ENCODE peak calls at places on chromosomes 1 and 21, in eight cellular contexts. J is heart right ventricle, W is fibroblast of lung, O is brain microvascular endothelial cell, I is GM23248, R is H1, Z is small intestine, E is Karpas-422. S is an unnamed sample.
A peak's percentile ranks its signal among the peaks of the same experiment; 100 is the strongest.

GRCh38 chr1:107152332-107152731 is 11.5 kb downstream of the NTNG1 start:
- DNase-seq in J (no peak), W (no peak), O (no peak), I (no peak), R (no peak), Z (no peak), E (no peak), S (no peak)

GRCh38 chr21:17688912-17689874 is 76.5 kb upstream of the BTG3 start:
- DNase-seq in J (peak; percentile 35), W (no peak), O (peak; percentile 5), I (no peak), R (peak; percentile 57), Z (peak; percentile 5), E (peak; percentile 60), S (peak; percentile 90)

GRCh38 chr21:29465528-29465927 is 166.8 kb downstream of the BACH1 start:
- DNase-seq in J (no peak), W (no peak), O (no peak), I (no peak), R (no peak), Z (no peak), E (no peak), S (no peak)

GRCh38 chr21:45490049-45490731 is 52.0 kb downstream of the SLC19A1 start:
- DNase-seq in J (no peak), W (no peak), O (no peak), I (no peak), R (no peak), Z (no peak), E (no peak), S (no peak)

GRCh38 chr1:246836647-246837046 is 95.1 kb downstream of the AHCTF1 start:
- DNase-seq in J (no peak), W (peak; percentile 42), O (no peak), I (peak; percentile 9), R (no peak), Z (no peak), E (no peak), S (no peak)

GRCh38 chr1:201259476-201260235 is 23.6 kb upstream of the PKP1 start:
- DNase-seq in J (no peak), W (peak; percentile 22), O (peak; percentile 38), I (peak; percentile 78), R (peak; percentile 86), Z (peak; percentile 34), E (no peak), S (no peak)

GRCh38 chr1:2538872-2539271 is 8.8 kb upstream of the HES5 start:
- DNase-seq in J (no peak), W (no peak), O (no peak), I (no peak), R (no peak), Z (no peak), E (no peak), S (no peak)

GRCh38 chr21:25324666-25325065 is 282.6 kb downstream of the MRPL39 start:
- DNase-seq in J (no peak), W (no peak), O (no peak), I (no peak), R (no peak), Z (no peak), E (no peak), S (no peak)

DNA sequence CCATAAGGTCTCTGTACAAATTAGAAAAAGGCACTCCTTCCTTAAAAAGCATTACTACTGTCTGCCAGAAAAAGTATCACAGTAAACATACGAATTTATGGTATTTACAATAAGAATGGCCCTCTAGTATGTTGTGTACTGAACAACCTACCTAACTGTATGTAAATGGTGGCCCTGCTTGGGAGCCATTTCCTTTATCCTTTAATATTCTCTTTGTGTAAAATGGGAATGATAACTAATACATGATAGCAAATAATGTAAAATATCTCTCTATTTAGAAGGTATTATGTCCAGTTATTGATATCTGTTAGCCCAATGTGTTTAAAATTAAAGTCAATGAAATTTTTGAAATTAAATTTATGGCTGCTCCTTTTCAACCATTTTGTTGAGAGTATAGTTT is 5.2 kb downstream of the DR1 start:
- DNase-seq in J (no peak), W (no peak), O (no peak), I (no peak), R (no peak), Z (no peak), E (no peak), S (no peak)
- H3K36me3 ChIP-seq in J (no peaks in the 10 kb centered on the region), W (peaks cover 2% of the 10 kb centered on the region), O (peaks cover 14% of the 10 kb centered on the region), I (peaks cover 22% of the 10 kb centered on the region), R (no peaks in the 10 kb centered on the region), Z (peaks cover 2% of the 10 kb centered on the region), E (peaks cover 25% of the 10 kb centered on the region), S (no peaks in the 10 kb centered on the region)

GRCh38 chr1:67566803-67567202 is 118.2 kb upstream of the GADD45A start:
- DNase-seq in J (no peak), W (no peak), O (no peak), I (peak; percentile 50), R (no peak), Z (no peak), E (no peak), S (no peak)

GRCh38 chr1:67561704-67562113 is 123.3 kb upstream of the GADD45A start:
- DNase-seq in J (peak; percentile 92), W (peak; percentile 84), O (peak; percentile 83), I (peak; percentile 87), R (peak; percentile 98), Z (peak; percentile 92), E (peak; percentile 87), S (peak; percentile 92)

GRCh38 chr1:67560580-67561285 is 124.3 kb upstream of the GADD45A start:
- DNase-seq in J (no peak), W (no peak), O (no peak), I (peak; percentile 30), R (no peak), Z (no peak), E (peak; percentile 37), S (peak; percentile 44)

GRCh38 chr1:67564193-67564592 is 120.8 kb upstream of the GADD45A start:
- DNase-seq in J (peak; percentile 73), W (peak; percentile 75), O (no peak), I (peak; percentile 49), R (no peak), Z (no peak), E (no peak), S (peak; percentile 81)

GRCh38 chr1:67563684-67564083 is 121.3 kb upstream of the GADD45A start:
- DNase-seq in J (no peak), W (no peak), O (no peak), I (no peak), R (no peak), Z (no peak), E (no peak), S (no peak)
- H3K27ac ChIP-seq in J (peak overlapping the region; percentile 76), W (peak overlapping the region; percentile 17), O (no peak overlapping the region), I (peak overlapping the region; percentile 25), R (no peak overlapping the region), Z (peak overlapping the region; percentile 53), E (no peak overlapping the region), S (peak overlapping the region; percentile 82)

GRCh38 chr1:37482796-37483744 is 8.7 kb downstream of the ZC3H12A start:
- DNase-seq in J (no peak), W (no peak), O (no peak), I (no peak), R (no peak), Z (no peak), E (no peak), S (no peak)
- H3K36me3 ChIP-seq in J (peaks cover 8% of the 10 kb centered on the region), W (peaks cover 27% of the 10 kb centered on the region), O (peaks cover 59% of the 10 kb centered on the region), I (peaks cover 17% of the 10 kb centered on the region), R (peaks cover 9% of the 10 kb centered on the region), Z (peaks cover 32% of the 10 kb centered on the region), E (peaks cover 7% of the 10 kb centered on the region), S (no peaks in the 10 kb centered on the region)

GRCh38 chr1:204806943-204807624 is 63.6 kb upstream of the NFASC start:
- DNase-seq in J (peak; percentile 85), W (peak; percentile 66), O (peak; percentile 59), I (peak; percentile 90), R (peak; percentile 97), Z (peak; percentile 83), E (peak; percentile 95), S (peak; percentile 70)
- H3K27ac ChIP-seq in J (no peak overlapping the region), W (no peak overlapping the region), O (no peak overlapping the region), I (no peak overlapping the region), R (no peak overlapping the region), Z (no peak overlapping the region), E (no peak overlapping the region), S (no peak overlapping the region)

DNA sequence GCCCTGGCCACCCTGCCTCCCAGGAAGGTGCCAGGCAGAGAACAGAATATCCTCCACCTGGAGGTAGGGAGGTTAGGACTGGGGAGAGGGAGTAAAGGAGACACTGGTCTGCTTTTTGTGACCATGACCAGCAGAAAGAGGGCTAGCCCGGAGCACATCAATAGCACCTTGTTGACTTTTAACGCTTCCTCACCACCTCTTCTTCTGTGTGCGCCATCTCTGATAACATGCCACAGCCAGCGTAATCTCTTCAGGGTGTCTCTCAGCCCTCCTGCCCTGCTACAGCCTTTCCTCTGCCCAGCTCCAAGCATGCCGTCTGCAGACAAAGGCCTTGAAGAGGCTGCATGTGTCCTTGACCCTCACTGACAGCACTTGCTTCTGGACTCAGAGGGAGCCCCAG is 50.9 kb upstream of the GJA5 start:
- DNase-seq in J (no peak), W (no peak), O (no peak), I (no peak), R (no peak), Z (no peak), E (no peak), S (no peak)
- H3K36me3 ChIP-seq in J (no peaks in the 10 kb centered on the region), W (no peaks in the 10 kb centered on the region), O (no peaks in the 10 kb centered on the region), I (no peaks in the 10 kb centered on the region), R (no peaks in the 10 kb centered on the region), Z (no peaks in the 10 kb centered on the region), E (no peaks in the 10 kb centered on the region), S (no peaks in the 10 kb centered on the region)

DNA sequence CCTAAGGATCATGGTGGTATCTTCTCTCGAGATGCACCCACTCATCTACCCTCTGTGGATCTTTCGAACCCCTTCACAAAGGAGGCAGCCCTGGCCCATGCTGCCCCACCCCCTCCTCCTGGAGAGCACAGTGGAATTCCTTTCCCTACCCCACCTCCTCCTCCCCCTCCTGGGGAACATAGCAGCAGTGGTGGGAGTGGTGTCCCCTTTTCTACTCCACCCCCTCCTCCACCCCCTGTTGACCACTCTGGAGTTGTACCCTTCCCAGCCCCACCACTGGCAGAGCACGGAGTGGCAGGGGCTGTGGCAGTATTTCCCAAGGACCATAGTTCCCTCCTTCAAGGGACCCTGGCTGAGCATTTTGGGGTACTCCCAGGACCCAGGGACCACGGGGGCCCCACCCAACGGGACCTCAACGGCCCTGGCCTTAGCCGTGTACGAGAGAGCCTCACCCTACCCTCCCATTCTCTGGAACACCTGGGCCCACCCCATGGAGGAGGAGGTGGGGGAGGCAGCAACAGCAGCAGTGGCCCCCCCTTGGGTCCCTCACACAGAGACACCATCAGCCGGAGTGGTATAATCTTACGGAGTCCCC is 14.5 kb upstream of the TARS2 start:
- DNase-seq in J (no peak), W (no peak), O (no peak), I (no peak), R (peak; percentile 47), Z (no peak), E (no peak), S (no peak)
- H3K27ac ChIP-seq in J (peak overlapping the region; percentile 26), W (no peak overlapping the region), O (no peak overlapping the region), I (no peak overlapping the region), R (no peak overlapping the region), Z (no peak overlapping the region), E (no peak overlapping the region), S (peak overlapping the region; percentile 42)

S was measured in uterus.